ENCODE peak calls at places on chromosome 3, in six cellular contexts. E is psoas muscle, V is GM12864, X is cardiac fibroblast, Q is dorsolateral prefrontal cortex, D is hepatocyte. N is an unnamed sample.

GRCh38 chr3:87045473-87045872 is 54.5 kb upstream of the VGLL3 start:
- DNase-seq in Q (no peak), X (no peak), E (no peak), D (no peak), V (no peak), N (no peak)

GRCh38 chr3:69092030-69092513 is 7.3 kb downstream of the ARL6IP5 start:
- DNase-seq in E (no peak), Q (no peak), V (no peak), X (no peak), D (no peak), N (no peak)

GRCh38 chr3:128782282-128783146 is 56.5 kb downstream of the RAB7A start:
- DNase-seq in Q (no peak), E (no peak), D (peak; percentile 19), V (no peak), X (no peak), N (no peak)

GRCh38 chr3:151265866-151266265 is 12.5 kb downstream of the P2RY14 start:
- DNase-seq in V (peak; percentile 77), E (no peak), X (no peak), D (no peak), Q (no peak), N (no peak)

GRCh38 chr3:176584413-176585176 is 612.7 kb downstream of the TBL1XR1 start:
- DNase-seq in D (no peak), X (peak; percentile 79), Q (no peak), E (no peak), V (no peak), N (no peak)

GRCh38 chr3:154540950-154541604 is 111.1 kb upstream of the GPR149 start:
- DNase-seq in X (peak; percentile 70), D (no peak), V (no peak), E (no peak), Q (no peak), N (no peak)

GRCh38 chr3:150472421-150472820 is 64.3 kb downstream of the TSC22D2 start:
- DNase-seq in D (no peak), V (no peak), Q (no peak), X (no peak), E (no peak), N (no peak)

GRCh38 chr3:192685801-192686200 is 41.5 kb downstream of the FGF12 start:
- DNase-seq in D (no peak), V (no peak), E (no peak), X (no peak), Q (no peak), N (no peak)

GRCh38 chr3:39644176-39644575 is 165.2 kb upstream of the MYRIP start:
- DNase-seq in X (peak; percentile 81), E (no peak), Q (no peak), V (no peak), D (no peak), N (peak; percentile 19)

GRCh38 chr3:16720367-16720766 is 115.1 kb upstream of the DAZL start:
- DNase-seq in X (no peak), E (no peak), Q (no peak), V (no peak), D (no peak), N (no peak)

GRCh38 chr3:16724487-16724886 is 119.3 kb upstream of the DAZL start:
- DNase-seq in X (no peak), V (no peak), D (no peak), E (no peak), Q (no peak), N (no peak)

GRCh38 chr3:16721494-16721893 is 116.3 kb upstream of the DAZL start:
- DNase-seq in E (no peak), V (no peak), D (no peak), X (no peak), Q (no peak), N (no peak)

GRCh38 chr3:16719426-16719825 is 114.2 kb upstream of the DAZL start:
- DNase-seq in D (no peak), V (no peak), Q (no peak), E (no peak), X (no peak), N (no peak)

GRCh38 chr3:16723994-16724393 is 118.8 kb upstream of the DAZL start:
- DNase-seq in X (peak; percentile 68), Q (no peak), D (peak; percentile 12), V (no peak), E (no peak), N (no peak)
- TF ChIP-seq CTCF in X (peak; percentile 50), Q (no peak), D (no peak), V (peak; percentile 23), E (peak; percentile 16), N (no peak)

DNA sequence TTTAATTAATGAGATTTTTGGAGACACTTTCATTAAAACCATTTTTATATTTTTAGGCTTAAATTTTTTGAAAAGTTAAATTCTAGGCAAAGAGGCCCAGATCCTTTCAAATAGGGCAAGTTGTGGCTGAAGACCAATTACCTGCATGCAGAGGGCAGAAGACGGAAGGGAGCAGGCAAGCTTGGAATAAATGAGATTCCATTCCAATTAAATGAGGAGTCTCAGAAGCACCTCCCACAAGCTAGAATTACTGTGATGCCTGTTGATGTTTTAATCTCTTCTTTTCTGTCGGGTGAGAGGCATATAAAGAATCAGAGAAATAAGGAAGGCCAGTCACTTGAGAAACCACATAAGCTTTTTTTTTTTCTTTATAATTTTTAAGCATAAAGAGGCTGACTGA is 46.8 kb downstream of the KBTBD8 start:
- DNase-seq in V (no peak), Q (no peak), E (no peak), X (no peak), D (no peak), N (no peak)
- H3K4me3 ChIP-seq in V (no peak overlapping the region), Q (no peak overlapping the region), E (no peak overlapping the region), X (no peak overlapping the region), D (no peak overlapping the region), N (no peak overlapping the region)

GRCh38 chr3:67719333-67719732 is 64.9 kb upstream of the SUCLG2 start:
- DNase-seq in E (no peak), Q (no peak), V (no peak), D (no peak), X (peak; percentile 79), N (peak; percentile 23)

GRCh38 chr3:67723863-67724262 is 69.5 kb upstream of the SUCLG2 start:
- DNase-seq in E (no peak), D (no peak), X (no peak), Q (no peak), V (no peak), N (no peak)

DNA sequence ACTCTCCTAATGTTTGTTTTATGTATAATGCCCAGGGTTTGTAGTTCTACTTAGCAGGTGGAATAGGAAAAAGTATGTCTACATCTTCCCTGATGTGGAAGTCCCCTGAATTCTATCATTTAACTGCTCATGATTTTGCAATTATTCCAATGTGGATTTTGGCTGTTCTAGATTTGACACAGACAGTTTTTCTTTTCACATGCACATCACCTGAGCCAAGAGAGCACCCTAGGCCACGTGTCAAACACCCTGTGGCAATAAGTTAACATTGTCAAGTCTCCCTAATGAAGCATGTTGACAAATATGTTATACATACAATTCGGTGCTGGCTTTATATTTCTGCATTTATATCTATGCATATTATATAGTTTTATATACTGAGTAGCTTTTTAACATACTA is 70.0 kb upstream of the SUCLG2 start:
- DNase-seq in Q (no peak), X (no peak), D (no peak), V (no peak), E (no peak), N (no peak)
- TF ChIP-seq CTCF in Q (no peak), X (no peak), D (no peak), V (no peak), E (no peak), N (no peak)

GRCh38 chr3:71586810-71587242 is 3.3 kb upstream of the FOXP1 start:
- DNase-seq in X (no peak), E (no peak), Q (no peak), D (no peak), V (no peak), N (no peak)

GRCh38 chr3:71585126-71585525 is 1.6 kb upstream of the FOXP1 start:
- DNase-seq in X (peak; percentile 3), V (no peak), Q (no peak), D (no peak), E (no peak), N (no peak)

GRCh38 chr3:71587958-71588357 is 4.4 kb upstream of the FOXP1 start:
- DNase-seq in X (no peak), V (no peak), D (no peak), E (no peak), Q (no peak), N (no peak)

GRCh38 chr3:71584216-71585061 is 911 bp upstream of the FOXP1 start:
- DNase-seq in X (peak; percentile 46), D (peak; percentile 59), V (no peak), E (peak; percentile 35), Q (peak; percentile 37), N (no peak)

DNA sequence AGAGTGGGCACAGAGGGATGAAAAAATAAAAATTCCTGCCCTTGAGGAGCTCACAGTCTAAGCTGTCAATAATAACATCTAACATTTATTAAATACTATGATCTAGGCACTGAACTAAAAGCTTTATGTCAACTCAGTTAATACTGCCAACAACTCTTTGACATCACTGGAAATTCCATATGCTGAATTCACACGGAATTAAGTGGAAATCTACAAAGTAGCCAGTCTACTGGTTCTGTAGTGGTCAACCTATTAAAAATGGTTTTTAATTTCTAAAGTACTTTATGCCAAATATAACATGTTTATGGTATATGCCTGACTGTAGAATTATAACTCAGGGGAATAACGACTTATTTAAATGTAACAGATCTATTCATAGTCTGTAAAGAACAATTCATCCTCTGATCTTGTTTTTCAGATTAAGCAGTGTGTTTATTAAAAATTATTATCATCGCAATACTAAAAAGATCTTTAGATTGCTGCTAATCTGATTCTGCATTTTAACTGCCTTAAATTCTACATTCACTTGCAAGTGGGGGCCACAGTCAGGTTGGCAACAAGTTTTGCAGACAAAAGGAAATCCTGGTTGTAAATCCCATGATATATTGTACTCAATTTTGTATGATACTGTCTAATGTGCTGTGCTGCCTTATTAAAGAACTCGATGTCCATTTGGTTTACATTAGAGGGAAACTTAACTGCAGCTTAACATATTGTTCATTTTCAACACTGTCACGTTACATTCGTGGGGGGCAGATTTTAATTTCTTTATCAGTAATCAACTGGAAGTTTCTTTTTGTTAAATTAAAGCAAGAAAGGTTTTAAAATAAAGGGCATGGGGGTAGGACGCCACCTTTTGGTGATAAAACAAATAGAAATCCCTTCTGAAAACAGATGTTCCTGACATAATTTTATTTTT is 2.6 kb upstream of the FOXP1 start:
- DNase-seq in Q (no peak), E (no peak), D (peak; percentile 39), V (no peak), X (peak; percentile 76), N (no peak)
- H3K4me3 ChIP-seq in Q (no peak overlapping the region), E (no peak overlapping the region), D (no peak overlapping the region), V (no peak overlapping the region), X (no peak overlapping the region), N (no peak overlapping the region)

DNA sequence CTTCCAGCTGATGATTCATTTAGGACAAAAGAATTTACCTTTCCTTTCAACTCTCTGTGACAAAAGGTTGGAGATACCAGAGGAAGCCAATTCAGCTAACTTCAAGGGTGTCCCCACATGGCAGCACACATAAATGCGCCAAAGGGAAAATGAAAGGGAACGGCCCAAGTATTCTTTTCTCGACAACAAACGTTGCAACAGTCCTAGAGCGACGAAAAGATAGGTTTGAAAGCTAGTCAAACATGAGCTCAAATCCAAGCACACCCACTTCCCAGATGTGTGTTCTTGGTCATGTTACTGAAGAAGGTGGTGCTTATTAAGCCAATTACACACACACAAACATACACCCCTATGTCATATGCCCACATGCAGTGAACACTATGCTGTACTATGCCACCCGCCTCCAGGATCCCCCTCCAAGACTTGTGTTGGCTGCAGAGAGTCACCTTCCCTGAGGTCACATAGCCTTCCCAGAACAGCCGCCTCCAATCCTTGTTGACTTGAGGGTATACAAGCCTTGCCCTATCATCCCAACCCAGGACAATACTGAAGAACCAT is 27.5 kb downstream of the MAGI1 start:
- DNase-seq in X (no peak), Q (no peak), E (no peak), V (no peak), D (no peak), N (no peak)
- TF ChIP-seq CTCF in X (no peak), Q (no peak), E (no peak), V (no peak), D (no peak), N (no peak)

N was measured in AG04449.